ENCODE peak calls at places on chromosomes 2 and 18, in eight cellular contexts. W is effector CD4-positive, alpha-beta T cell; G is NCI-H1694; F is cardiac fibroblast; E is GM23248; I is T-helper 17 cell; Z is upper lobe of right lung; B is H54. M is an unnamed sample.

GRCh38 chr2:181430406-181431199 is 26.6 kb upstream of the ITGA4 start:
- DNase-seq in W (no peak), G (peak), F (peak), E (peak), I (no peak), Z (no peak), B (no peak), M (peak)

GRCh38 chr2:65658871-65659270 is 226.5 kb upstream of the SPRED2 start:
- DNase-seq in W (no peak), G (no peak), F (peak), E (no peak), I (no peak), Z (no peak), B (no peak), M (peak)

GRCh38 chr2:43367014-43367782 is 140.8 kb upstream of the ZFP36L2 start:
- DNase-seq in W (no peak), G (no peak), F (no peak), E (no peak), I (no peak), Z (no peak), B (no peak), M (no peak)

GRCh38 chr18:10122116-10122515 is 208.3 kb downstream of the VAPA start:
- DNase-seq in W (no peak), G (no peak), F (peak), E (peak), I (no peak), Z (no peak), B (no peak), M (peak)

GRCh38 chr18:24274822-24275221 is 122.8 kb downstream of the OSBPL1A start:
- DNase-seq in W (no peak), G (no peak), F (no peak), E (no peak), I (no peak), Z (no peak), B (no peak), M (no peak)

GRCh38 chr18:7272268-7273049 is 41.6 kb downstream of the LRRC30 start:
- DNase-seq in W (no peak), G (peak), F (peak), E (peak), I (no peak), Z (peak), B (peak), M (peak)

GRCh38 chr18:33839452-33840225 is 261.6 kb downstream of the ASXL3 start:
- DNase-seq in W (no peak), G (peak), F (peak), E (peak), I (no peak), Z (no peak), B (no peak), M (peak)

GRCh38 chr2:197425550-197425949 is 9.3 kb downstream of the SF3B1 start:
- DNase-seq in W (no peak), G (no peak), F (no peak), E (peak), I (no peak), Z (no peak), B (no peak), M (no peak)

GRCh38 chr2:119206201-119206600 is 17.4 kb upstream of the STEAP3 start:
- DNase-seq in W (no peak), G (no peak), F (no peak), E (no peak), I (no peak), Z (no peak), B (no peak), M (no peak)

GRCh38 chr2:240963376-240964220 is 34.8 kb upstream of the SNED1 start:
- DNase-seq in W (peak), G (no peak), F (no peak), E (no peak), I (no peak), Z (peak), B (no peak), M (no peak)

GRCh38 chr18:38456253-38456652 is 890.7 kb upstream of the CELF4 start:
- DNase-seq in W (no peak), G (no peak), F (no peak), E (no peak), I (no peak), Z (no peak), B (no peak), M (no peak)

GRCh38 chr2:16716051-16716450 is 50.4 kb upstream of the CYRIA start:
- DNase-seq in W (no peak), G (no peak), F (no peak), E (no peak), I (no peak), Z (no peak), B (no peak), M (no peak)

GRCh38 chr2:188676012-188676405 is 298.2 kb upstream of the COL3A1 start:
- DNase-seq in W (no peak), G (no peak), F (peak), E (peak), I (no peak), Z (no peak), B (no peak), M (peak)

GRCh38 chr18:36770315-36770946 is 58.4 kb downstream of the TPGS2 start:
- DNase-seq in W (no peak), G (no peak), F (no peak), E (peak), I (no peak), Z (no peak), B (no peak), M (peak)

GRCh38 chr18:70377317-70377799 is 88.5 kb downstream of the SOCS6 start:
- DNase-seq in W (no peak), G (no peak), F (no peak), E (peak), I (no peak), Z (no peak), B (no peak), M (no peak)

GRCh38 chr2:181341855-181342594 is 115.2 kb upstream of the ITGA4 start:
- DNase-seq in W (no peak), G (no peak), F (no peak), E (no peak), I (no peak), Z (no peak), B (no peak), M (no peak)

GRCh38 chr2:76197842-76198448 is 487.2 kb upstream of the GCFC2 start:
- DNase-seq in W (no peak), G (peak), F (peak), E (peak), I (no peak), Z (no peak), B (peak), M (peak)

GRCh38 chr2:590214-591175 is 86.7 kb downstream of the TMEM18 start:
- DNase-seq in W (no peak), G (no peak), F (no peak), E (no peak), I (no peak), Z (no peak), B (no peak), M (no peak)

GRCh38 chr2:10504994-10505820 is 57.1 kb upstream of the ODC1 start:
- DNase-seq in W (no peak), G (no peak), F (no peak), E (no peak), I (no peak), Z (no peak), B (no peak), M (no peak)

GRCh38 chr2:120735750-120736170 is at the start of gene GLI2:
- DNase-seq in W (no peak), G (peak), F (peak), E (peak), I (no peak), Z (peak), B (peak), M (peak)

GRCh38 chr2:8624855-8625398 is 56.9 kb upstream of the ID2 start:
- DNase-seq in W (no peak), G (no peak), F (no peak), E (no peak), I (no peak), Z (no peak), B (no peak), M (no peak)

GRCh38 chr2:45483997-45484396 is 127.1 kb downstream of the SRBD1 start:
- DNase-seq in W (no peak), G (no peak), F (peak), E (peak), I (no peak), Z (no peak), B (no peak), M (peak)

GRCh38 chr2:180472133-180472532 is 465.0 kb upstream of the CWC22 start:
- DNase-seq in W (no peak), G (no peak), F (peak), E (peak), I (no peak), Z (no peak), B (no peak), M (peak)

GRCh38 chr2:150133623-150134022 is 353.8 kb downstream of the RND3 start:
- DNase-seq in W (no peak), G (no peak), F (peak), E (peak), I (no peak), Z (no peak), B (peak), M (peak)

GRCh38 chr2:171432206-171432968 is 1.4 kb downstream of the METTL8 start:
- DNase-seq in W (no peak), G (no peak), F (no peak), E (peak), I (no peak), Z (no peak), B (no peak), M (no peak)

GRCh38 chr18:24019641-24020331 is 5.2 kb downstream of the TTC39C start:
- DNase-seq in W (peak), G (no peak), F (no peak), E (no peak), I (no peak), Z (no peak), B (no peak), M (peak)

GRCh38 chr18:65326831-65327230 is 424.0 kb upstream of the CDH7 start:
- DNase-seq in W (no peak), G (no peak), F (no peak), E (no peak), I (no peak), Z (no peak), B (no peak), M (no peak)

GRCh38 chr2:16584824-16585546 is 80.6 kb downstream of the CYRIA start:
- DNase-seq in W (no peak), G (no peak), F (peak), E (no peak), I (no peak), Z (no peak), B (no peak), M (no peak)

GRCh38 chr2:11996618-11997017 is 250.2 kb downstream of the LPIN1 start:
- DNase-seq in W (no peak), G (no peak), F (peak), E (peak), I (no peak), Z (no peak), B (no peak), M (peak)

M was measured in AG10803.